ENCODE peak calls at places on chromosomes 16 and 17, in seven cellular contexts. A is neural progenitor cell, N is GM23338, H is GM23248, T is hepatocyte, U is MM.1S, X is HCT116. J is an unnamed sample.
A peak's percentile ranks its signal among the peaks of the same experiment; 100 is the strongest.

GRCh38 chr16:3640207-3640606 is 14.3 kb upstream of the DNASE1 start:
- DNase-seq in H (no peak), N (no peak), U (no peak), X (no peak), A (no peak), T (no peak), J (no peak)

GRCh38 chr17:42193216-42194132 is 820 bp downstream of the GHDC start:
- DNase-seq in X (no peak), U (no peak), N (peak; percentile 24), H (no peak), A (no peak), T (no peak), J (no peak)

GRCh38 chr17:73347355-73347754 is 35.6 kb upstream of the CDC42EP4 start:
- DNase-seq in H (peak; percentile 52), U (no peak), A (no peak), N (no peak), T (no peak), X (no peak), J (no peak)

GRCh38 chr17:39236383-39236927 is 10.7 kb upstream of the STAC2 start:
- DNase-seq in U (no peak), A (no peak), T (no peak), X (no peak), H (no peak), N (no peak), J (no peak)

GRCh38 chr17:69223809-69224208 is 4.8 kb downstream of the ABCA10 start:
- DNase-seq in N (no peak), T (no peak), H (peak; percentile 19), X (no peak), U (no peak), A (no peak), J (no peak)

GRCh38 chr17:49741009-49741691 is 22.8 kb downstream of the FAM117A start:
- DNase-seq in A (no peak), N (no peak), U (peak; percentile 76), H (peak; percentile 71), T (no peak), X (no peak), J (no peak)

GRCh38 chr16:57134982-57135381 is 42.6 kb downstream of the CPNE2 start:
- DNase-seq in X (no peak), A (no peak), U (peak; percentile 65), N (no peak), T (no peak), H (no peak), J (peak; percentile 13)

GRCh38 chr17:73605444-73605843 is 38.8 kb downstream of the SDK2 start:
- DNase-seq in U (no peak), A (no peak), T (no peak), X (no peak), N (no peak), H (no peak), J (no peak)

GRCh38 chr17:9324864-9325263 is 250.8 kb downstream of the STX8 start:
- DNase-seq in X (no peak), H (no peak), N (no peak), A (no peak), T (no peak), U (no peak), J (no peak)

GRCh38 chr16:70475054-70475871 is 20.9 kb downstream of the FCSK start:
- DNase-seq in X (no peak), H (no peak), A (no peak), T (no peak), U (no peak), N (no peak), J (no peak)

GRCh38 chr17:7221281-7222092 is 1.7 kb downstream of the ACADVL start:
- DNase-seq in X (no peak), H (no peak), T (no peak), N (no peak), A (no peak), U (no peak), J (no peak)

GRCh38 chr17:50955160-50955559 is 89.0 kb upstream of the TOB1 start:
- DNase-seq in N (no peak), A (no peak), U (no peak), T (no peak), X (no peak), H (no peak), J (no peak)

GRCh38 chr16:77916111-77916510 is 106.2 kb upstream of the CLEC3A start:
- DNase-seq in U (no peak), N (no peak), T (no peak), X (no peak), H (no peak), A (no peak), J (no peak)

GRCh38 chr17:18025596-18026407 is 13.2 kb downstream of the ATPAF2 start:
- DNase-seq in T (no peak), A (no peak), U (no peak), X (no peak), H (peak; percentile 94), N (no peak), J (peak; percentile 68)

GRCh38 chr17:32258383-32259121 is 7.1 kb upstream of the RHBDL3 start:
- DNase-seq in H (no peak), N (peak; percentile 61), A (peak; percentile 37), U (no peak), T (no peak), X (no peak), J (no peak)

GRCh38 chr17:74778960-74779359 is 2.8 kb upstream of the NAT9 start:
- DNase-seq in A (no peak), H (peak; percentile 57), U (no peak), T (no peak), X (no peak), N (no peak), J (no peak)

GRCh38 chr17:66855204-66855603 is 20.3 kb downstream of the CACNG5 start:
- DNase-seq in A (peak; percentile 14), T (no peak), H (no peak), N (peak; percentile 73), X (no peak), U (no peak), J (peak; percentile 63)

DNA sequence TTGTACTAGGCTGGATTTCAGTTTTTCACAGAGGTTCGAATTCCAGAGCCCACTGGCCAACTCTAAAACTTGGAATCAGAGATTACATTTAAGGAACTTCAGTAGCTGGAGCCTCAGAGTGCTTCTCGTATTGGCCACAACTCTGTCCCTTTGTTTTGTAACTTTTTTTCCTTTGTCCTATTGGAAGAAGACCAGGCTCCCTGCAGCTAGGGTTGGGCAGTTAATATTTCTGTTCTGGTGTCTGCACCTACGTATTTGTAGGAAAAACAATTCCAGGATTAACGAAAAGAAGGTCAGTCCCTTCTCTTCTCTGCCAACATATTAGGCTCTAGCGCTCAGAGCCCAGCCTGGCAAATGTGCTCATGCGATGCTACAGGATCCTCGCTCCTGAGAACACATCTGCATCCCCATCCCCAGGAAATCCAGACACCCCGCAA is 1.9 kb downstream of the CDH11 start:
- DNase-seq in X (no peak), H (peak; percentile 74), A (peak; percentile 62), N (peak; percentile 50), T (peak; percentile 20), U (no peak), J (peak; percentile 62)
- TF ChIP-seq EZH2 in X (no peak), H (no peak), A (no peak), N (no peak), T (no peak), U (no peak), J (no peak)

DNA sequence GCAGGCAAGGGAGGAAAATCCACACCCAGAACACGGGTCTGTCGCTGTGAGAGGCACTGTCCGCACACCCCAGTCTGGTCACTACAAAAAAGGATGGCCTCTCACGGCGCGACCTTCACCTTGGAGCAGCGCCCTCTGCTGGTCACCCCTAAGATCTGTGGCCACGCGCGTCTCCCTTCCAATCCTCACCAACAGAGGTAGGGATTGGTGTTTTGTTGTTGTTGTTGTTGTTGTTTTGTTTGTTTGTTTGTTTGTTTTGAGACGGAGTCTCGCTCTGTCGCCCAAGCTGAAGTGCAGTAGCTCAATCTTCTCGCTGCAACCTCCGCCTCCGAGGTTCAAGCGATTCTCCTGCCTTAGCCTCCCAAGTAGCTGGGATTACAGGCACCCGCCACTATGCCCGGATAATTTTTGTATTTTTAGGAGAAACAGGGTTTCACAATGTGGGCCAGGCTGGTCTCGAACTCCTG is 15.0 kb upstream of the C17orf58 start:
- DNase-seq in H (peak; percentile 54), X (no peak), A (peak; percentile 66), U (peak; percentile 57), N (peak; percentile 87), T (peak; percentile 55), J (peak; percentile 59)
- TF ChIP-seq EZH2phosphoT487 in H (no peak), X (no peak), A (no peak), U (no peak), N (no peak), T (no peak), J (no peak)

DNA sequence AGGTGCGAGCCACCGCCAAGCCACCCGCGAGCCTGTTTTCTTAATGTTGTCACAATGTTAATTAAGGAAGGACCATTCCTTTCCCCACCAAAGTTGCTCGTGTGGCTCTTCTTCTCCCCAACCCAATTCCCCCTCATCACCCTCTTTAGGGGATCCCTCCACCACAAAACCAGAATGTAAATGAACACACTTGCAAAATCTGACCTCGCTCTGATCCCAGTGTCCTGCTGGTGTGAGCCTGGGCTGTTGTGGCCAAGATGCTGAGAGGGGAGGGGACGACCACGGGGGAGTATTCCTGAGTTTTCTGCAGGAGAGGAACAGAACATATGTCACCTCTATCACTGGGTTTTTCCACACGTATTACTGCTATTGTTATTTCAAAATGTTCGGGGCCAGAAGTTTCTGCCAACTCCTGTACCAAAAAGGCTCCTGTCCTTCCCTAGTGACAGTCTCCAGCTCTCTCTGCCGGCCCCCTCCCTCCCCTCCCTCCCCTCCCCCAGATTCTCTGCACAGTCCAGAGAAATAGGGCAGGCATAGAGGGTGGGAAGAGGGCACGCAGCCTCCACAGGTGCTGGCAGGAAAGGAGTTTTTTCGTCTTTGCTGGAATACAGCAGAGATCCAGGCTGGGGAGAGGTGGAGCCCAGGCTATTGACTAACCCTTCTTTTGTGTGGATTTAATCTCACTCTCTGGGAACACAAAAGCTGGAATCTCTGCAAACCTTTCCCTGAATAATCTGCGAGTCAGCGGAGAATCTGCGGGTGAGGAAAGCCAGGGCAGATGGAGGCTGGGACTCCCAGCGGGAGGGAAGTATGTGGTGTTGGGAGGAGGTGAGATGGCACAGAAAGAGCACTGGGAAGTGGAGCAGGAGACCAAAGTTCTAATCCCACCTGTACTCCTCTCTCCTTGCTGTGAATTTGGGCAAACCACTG is 4.5 kb upstream of the CA4 start:
- DNase-seq in U (no peak), A (peak; percentile 91), T (no peak), X (no peak), H (peak; percentile 35), N (peak; percentile 37), J (peak; percentile 28)
- H3K4me2 ChIP-seq in U (no peak overlapping the region), A (peak overlapping the region; percentile 71), T (no peak overlapping the region), X (no peak overlapping the region), H (no peak overlapping the region), N (peak overlapping the region; percentile 75), J (no peak overlapping the region)

DNA sequence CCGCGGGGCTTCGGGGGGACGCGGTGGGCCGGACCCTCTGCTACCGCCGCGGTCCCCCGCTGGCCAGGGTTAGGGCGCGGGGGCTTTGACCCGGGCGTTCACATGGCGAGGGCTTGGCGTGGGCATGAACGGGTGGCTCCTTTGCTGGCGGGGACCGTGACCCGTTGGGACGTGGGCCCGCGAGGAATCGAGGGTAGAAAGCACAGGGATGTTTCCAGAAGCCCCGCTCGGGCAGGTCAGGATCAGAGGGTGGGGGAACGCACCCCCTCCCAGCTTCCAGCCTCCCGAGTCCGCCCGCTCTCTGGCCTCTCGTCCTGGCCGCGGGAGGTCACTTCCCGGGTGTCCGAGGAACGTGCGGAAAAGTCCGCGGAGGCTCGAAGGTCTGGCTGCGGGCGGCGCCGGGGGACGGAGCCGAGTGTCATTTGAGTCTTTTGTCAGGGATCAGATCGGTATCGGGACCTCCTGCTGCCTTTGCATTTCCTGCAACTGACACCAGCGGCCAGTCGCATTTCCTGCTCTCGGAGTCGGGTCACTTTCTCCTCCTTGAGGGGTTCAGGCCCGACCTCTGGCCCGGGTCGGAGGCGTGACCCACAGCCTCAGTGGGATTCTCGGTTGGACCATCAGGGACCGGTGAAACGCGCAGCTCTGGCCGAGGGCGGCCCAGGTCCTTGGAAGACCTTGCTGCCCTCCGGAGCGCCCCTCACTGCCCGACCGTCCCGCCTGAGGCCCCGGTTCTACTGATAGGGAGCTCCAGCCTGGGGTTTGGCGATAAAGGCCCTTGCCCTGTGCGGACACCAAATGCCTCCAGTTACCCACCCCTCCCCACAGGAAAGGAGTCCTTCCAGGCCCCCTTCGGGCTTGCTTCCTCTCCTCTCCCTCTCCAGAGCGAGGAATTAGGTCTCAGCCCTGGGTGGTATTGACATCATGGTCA is 702 bp upstream of the WNT3 start:
- DNase-seq in H (peak; percentile 43), U (no peak), N (peak; percentile 92), X (no peak), T (no peak), A (peak; percentile 84), J (no peak)
- TF ChIP-seq EZH2 in H (peak; percentile 86), U (no peak), N (peak; percentile 37), X (no peak), T (peak; percentile 98), A (peak; percentile 97), J (no peak)